ENCODE peak calls at places on chromosomes 4 and X, in seven cellular contexts. One of them, this sample, is unnamed.

GRCh38 chr4:52864816-52865215 is 2.7 kb downstream of the RASL11B start:
- DNase-seq in AG04450: no peak
- DNase-seq in tibial artery: no peak
- DNase-seq in CD8-positive, alpha-beta memory T cell: no peak
- DNase-seq in H54: no peak
- DNase-seq in dermis blood vessel endothelial cell: peak; percentile 47
- DNase-seq in Daoy: no peak
- DNase-seq in this sample: no peak

GRCh38 chrX:37846558-37846933 is 825 bp downstream of the DYNLT3 start:
- DNase-seq in AG04450: no peak
- DNase-seq in tibial artery: no peak
- DNase-seq in CD8-positive, alpha-beta memory T cell: no peak
- DNase-seq in H54: no peak
- DNase-seq in dermis blood vessel endothelial cell: peak; percentile 0
- DNase-seq in Daoy: no peak
- DNase-seq in this sample: no peak

GRCh38 chrX:150546711-150547153 is 21.7 kb upstream of the MTM1 start:
- DNase-seq in AG04450: no peak
- DNase-seq in tibial artery: peak; percentile 23
- DNase-seq in CD8-positive, alpha-beta memory T cell: peak; percentile 58
- DNase-seq in H54: no peak
- DNase-seq in dermis blood vessel endothelial cell: no peak
- DNase-seq in Daoy: no peak
- DNase-seq in this sample: no peak

GRCh38 chr4:76779740-76780459 is 118.0 kb downstream of the SOWAHB start:
- DNase-seq in AG04450: peak; percentile 41
- DNase-seq in tibial artery: no peak
- DNase-seq in CD8-positive, alpha-beta memory T cell: no peak
- DNase-seq in H54: no peak
- DNase-seq in dermis blood vessel endothelial cell: no peak
- DNase-seq in Daoy: peak; percentile 60
- DNase-seq in this sample: no peak

GRCh38 chrX:122055450-122055849 is 1008.0 kb downstream of the GLUD2 start:
- DNase-seq in AG04450: no peak
- DNase-seq in tibial artery: no peak
- DNase-seq in CD8-positive, alpha-beta memory T cell: no peak
- DNase-seq in H54: no peak
- DNase-seq in dermis blood vessel endothelial cell: no peak
- DNase-seq in Daoy: no peak
- DNase-seq in this sample: no peak

GRCh38 chr4:41069838-41070237 is 144.5 kb downstream of the APBB2 start:
- DNase-seq in AG04450: no peak
- DNase-seq in tibial artery: no peak
- DNase-seq in CD8-positive, alpha-beta memory T cell: no peak
- DNase-seq in H54: no peak
- DNase-seq in dermis blood vessel endothelial cell: no peak
- DNase-seq in Daoy: peak; percentile 21
- DNase-seq in this sample: no peak

GRCh38 chrX:1751781-1752180 is 136.9 kb downstream of the ASMT start:
- DNase-seq in AG04450: no peak
- DNase-seq in tibial artery: no peak
- DNase-seq in CD8-positive, alpha-beta memory T cell: no peak
- DNase-seq in H54: peak; percentile 31
- DNase-seq in dermis blood vessel endothelial cell: no peak
- DNase-seq in Daoy: peak; percentile 41
- DNase-seq in this sample: no peak

GRCh38 chrX:154040307-154040756 is 20.6 kb upstream of the IRAK1 start:
- DNase-seq in AG04450: peak; percentile 45
- DNase-seq in tibial artery: peak; percentile 27
- DNase-seq in CD8-positive, alpha-beta memory T cell: no peak
- DNase-seq in H54: no peak
- DNase-seq in dermis blood vessel endothelial cell: peak; percentile 62
- DNase-seq in Daoy: no peak
- DNase-seq in this sample: no peak

GRCh38 chr4:30714408-30715031 is 5.6 kb upstream of the PCDH7 start:
- DNase-seq in AG04450: no peak
- DNase-seq in tibial artery: peak; percentile 22
- DNase-seq in CD8-positive, alpha-beta memory T cell: no peak
- DNase-seq in H54: no peak
- DNase-seq in dermis blood vessel endothelial cell: peak; percentile 57
- DNase-seq in Daoy: no peak
- DNase-seq in this sample: peak; percentile 33

GRCh38 chr4:90317785-90318184 is 190.6 kb downstream of the CCSER1 start:
- DNase-seq in AG04450: peak; percentile 72
- DNase-seq in tibial artery: no peak
- DNase-seq in CD8-positive, alpha-beta memory T cell: no peak
- DNase-seq in H54: peak; percentile 3
- DNase-seq in dermis blood vessel endothelial cell: peak; percentile 81
- DNase-seq in Daoy: peak; percentile 53
- DNase-seq in this sample: no peak

GRCh38 chr4:172838943-172839342 is 329.7 kb upstream of the GALNT7 start:
- DNase-seq in AG04450: no peak
- DNase-seq in tibial artery: no peak
- DNase-seq in CD8-positive, alpha-beta memory T cell: no peak
- DNase-seq in H54: no peak
- DNase-seq in dermis blood vessel endothelial cell: no peak
- DNase-seq in Daoy: no peak
- DNase-seq in this sample: no peak

GRCh38 chrX:10902001-10902400 is 209.1 kb upstream of the HCCS start:
- DNase-seq in AG04450: no peak
- DNase-seq in tibial artery: no peak
- DNase-seq in CD8-positive, alpha-beta memory T cell: no peak
- DNase-seq in H54: no peak
- DNase-seq in dermis blood vessel endothelial cell: peak; percentile 19
- DNase-seq in Daoy: peak; percentile 35
- DNase-seq in this sample: no peak

GRCh38 chrX:140918398-140919043 is 83.9 kb upstream of the SPANXB1 start:
- DNase-seq in AG04450: peak; percentile 8
- DNase-seq in tibial artery: no peak
- DNase-seq in CD8-positive, alpha-beta memory T cell: no peak
- DNase-seq in H54: peak; percentile 5
- DNase-seq in dermis blood vessel endothelial cell: peak; percentile 35
- DNase-seq in Daoy: peak; percentile 15
- DNase-seq in this sample: no peak

GRCh38 chr4:15765910-15766703 is 12.0 kb upstream of the CD38 start:
- DNase-seq in AG04450: no peak
- DNase-seq in tibial artery: no peak
- DNase-seq in CD8-positive, alpha-beta memory T cell: peak; percentile 59
- DNase-seq in H54: no peak
- DNase-seq in dermis blood vessel endothelial cell: no peak
- DNase-seq in Daoy: no peak
- DNase-seq in this sample: no peak

GRCh38 chrX:40035726-40036125 is 62.0 kb downstream of the BCOR start:
- DNase-seq in AG04450: no peak
- DNase-seq in tibial artery: no peak
- DNase-seq in CD8-positive, alpha-beta memory T cell: no peak
- DNase-seq in H54: no peak
- DNase-seq in dermis blood vessel endothelial cell: no peak
- DNase-seq in Daoy: no peak
- DNase-seq in this sample: no peak

GRCh38 chrX:40784516-40785151 is 49.3 kb upstream of the MED14 start:
- DNase-seq in AG04450: no peak
- DNase-seq in tibial artery: no peak
- DNase-seq in CD8-positive, alpha-beta memory T cell: no peak
- DNase-seq in H54: no peak
- DNase-seq in dermis blood vessel endothelial cell: peak; percentile 28
- DNase-seq in Daoy: no peak
- DNase-seq in this sample: no peak

GRCh38 chr4:123526511-123526910 is 129.9 kb downstream of the SPRY1 start:
- DNase-seq in AG04450: no peak
- DNase-seq in tibial artery: no peak
- DNase-seq in CD8-positive, alpha-beta memory T cell: no peak
- DNase-seq in H54: no peak
- DNase-seq in dermis blood vessel endothelial cell: no peak
- DNase-seq in Daoy: no peak
- DNase-seq in this sample: no peak

GRCh38 chr4:7381221-7381889 is 53.4 kb downstream of the PSAPL1 start:
- DNase-seq in AG04450: no peak
- DNase-seq in tibial artery: peak; percentile 15
- DNase-seq in CD8-positive, alpha-beta memory T cell: no peak
- DNase-seq in H54: no peak
- DNase-seq in dermis blood vessel endothelial cell: no peak
- DNase-seq in Daoy: peak; percentile 22
- DNase-seq in this sample: no peak

GRCh38 chr4:23904639-23905061 is 14.8 kb upstream of the PPARGC1A start:
- DNase-seq in AG04450: no peak
- DNase-seq in tibial artery: no peak
- DNase-seq in CD8-positive, alpha-beta memory T cell: no peak
- DNase-seq in H54: no peak
- DNase-seq in dermis blood vessel endothelial cell: no peak
- DNase-seq in Daoy: no peak
- DNase-seq in this sample: no peak

GRCh38 chr4:76639292-76639691 is 204.3 kb downstream of the SHROOM3 start:
- DNase-seq in AG04450: no peak
- DNase-seq in tibial artery: no peak
- DNase-seq in CD8-positive, alpha-beta memory T cell: no peak
- DNase-seq in H54: peak; percentile 50
- DNase-seq in dermis blood vessel endothelial cell: peak; percentile 61
- DNase-seq in Daoy: peak; percentile 79
- DNase-seq in this sample: no peak

GRCh38 chr4:41507292-41507933 is 30.5 kb upstream of the LIMCH1 start:
- DNase-seq in AG04450: no peak
- DNase-seq in tibial artery: no peak
- DNase-seq in CD8-positive, alpha-beta memory T cell: no peak
- DNase-seq in H54: no peak
- DNase-seq in dermis blood vessel endothelial cell: no peak
- DNase-seq in Daoy: peak; percentile 41
- DNase-seq in this sample: no peak

GRCh38 chrX:13937370-13938052 is 92.2 kb downstream of the GEMIN8 start:
- DNase-seq in AG04450: no peak
- DNase-seq in tibial artery: no peak
- DNase-seq in CD8-positive, alpha-beta memory T cell: no peak
- DNase-seq in H54: no peak
- DNase-seq in dermis blood vessel endothelial cell: no peak
- DNase-seq in Daoy: peak; percentile 41
- DNase-seq in this sample: no peak

This sample was measured in keratinocyte.